ENCODE peak calls at places on chromosome 15, in five cellular contexts. A, V, X, I and K are unnamed samples. For H3K4me1, the result is how much of the 10 kb centered on the place peaks cover.

GRCh38 chr15:45457641-45458539 is 64.7 kb downstream of the SLC30A4 start:
- DNase-seq in A (peak), V (peak), X (peak), I (peak), K (peak)

GRCh38 chr15:62900071-62900812 is 142.3 kb upstream of the TPM1 start:
- DNase-seq in A (peak), V (no peak), X (no peak), I (peak), K (no peak)

GRCh38 chr15:27847775-27848710 is 251.1 kb downstream of the OCA2 start:
- DNase-seq in A (no peak), V (no peak), X (no peak), I (no peak), K (no peak)

GRCh38 chr15:87777054-87777498 is 479.5 kb downstream of the NTRK3 start:
- DNase-seq in A (peak), V (peak), X (no peak), I (peak), K (no peak)

GRCh38 chr15:87369269-87369668 is 887.3 kb downstream of the NTRK3 start:
- DNase-seq in A (peak), V (no peak), X (no peak), I (no peak), K (no peak)

GRCh38 chr15:88748651-88749050 is 54.6 kb upstream of the ACAN start:
- DNase-seq in A (no peak), V (no peak), X (no peak), I (peak), K (no peak)

GRCh38 chr15:76058714-76059319 is 968 bp upstream of the TMEM266 start:
- DNase-seq in A (peak), V (no peak), X (peak), I (no peak), K (peak)

GRCh38 chr15:25220834-25221233 is 218.0 kb downstream of the UBE3A start:
- DNase-seq in A (no peak), V (no peak), X (no peak), I (peak), K (no peak)

GRCh38 chr15:69999392-70000085 is 98.2 kb downstream of the TLE3 start:
- DNase-seq in A (no peak), V (no peak), X (no peak), I (peak), K (no peak)

GRCh38 chr15:88243895-88244787 is 12.4 kb downstream of the NTRK3 start:
- DNase-seq in A (peak), V (no peak), X (peak), I (no peak), K (peak)

GRCh38 chr15:35912196-35912595 is 366.2 kb upstream of the DPH6 start:
- DNase-seq in A (peak), V (no peak), X (peak), I (no peak), K (no peak)

GRCh38 chr15:74428970-74429783 is 4.6 kb downstream of the SEMA7A start:
- DNase-seq in A (no peak), V (no peak), X (no peak), I (no peak), K (no peak)

GRCh38 chr15:58410353-58410752 is 21.4 kb upstream of the LIPC start:
- DNase-seq in A (peak), V (no peak), X (no peak), I (no peak), K (no peak)

GRCh38 chr15:47820047-47820779 is 102.9 kb downstream of the SEMA6D start:
- DNase-seq in A (peak), V (no peak), X (no peak), I (no peak), K (no peak)

GRCh38 chr15:98898122-98898521 is 109.5 kb downstream of the PGPEP1L start:
- DNase-seq in A (no peak), V (no peak), X (no peak), I (no peak), K (no peak)

GRCh38 chr15:40845511-40846284 is 1.9 kb downstream of the SPINT1 start:
- DNase-seq in A (no peak), V (peak), X (peak), I (peak), K (peak)

GRCh38 chr15:48191574-48192225 is at the start of gene CTXN2:
- DNase-seq in A (no peak), V (no peak), X (peak), I (no peak), K (peak)

GRCh38 chr15:81418891-81419290 is 44.9 kb upstream of the TMC3 start:
- DNase-seq in A (no peak), V (no peak), X (no peak), I (no peak), K (no peak)

GRCh38 chr15:92906563-92907081 is 6.5 kb downstream of the CHD2 start:
- DNase-seq in A (peak), V (no peak), X (peak), I (no peak), K (no peak)

GRCh38 chr15:61032600-61033286 is 196.4 kb downstream of the RORA start:
- DNase-seq in A (no peak), V (no peak), X (no peak), I (no peak), K (no peak)

GRCh38 chr15:24956131-24956838 is 1.5 kb downstream of the SNRPN start:
- DNase-seq in A (peak), V (peak), X (peak), I (peak), K (peak)

GRCh38 chr15:89127054-89127702 is 38.9 kb downstream of the ABHD2 start:
- DNase-seq in A (peak), V (no peak), X (no peak), I (no peak), K (no peak)

GRCh38 chr15:80682201-80682600 is 12.9 kb upstream of the ABHD17C start:
- DNase-seq in A (no peak), V (no peak), X (peak), I (no peak), K (no peak)

GRCh38 chr15:73628976-73629854 is 4.0 kb downstream of the NPTN start:
- DNase-seq in A (peak), V (no peak), X (no peak), I (no peak), K (no peak)

GRCh38 chr15:62895139-62895866 is 147.2 kb upstream of the TPM1 start:
- DNase-seq in A (peak), V (no peak), X (no peak), I (no peak), K (no peak)

DNA sequence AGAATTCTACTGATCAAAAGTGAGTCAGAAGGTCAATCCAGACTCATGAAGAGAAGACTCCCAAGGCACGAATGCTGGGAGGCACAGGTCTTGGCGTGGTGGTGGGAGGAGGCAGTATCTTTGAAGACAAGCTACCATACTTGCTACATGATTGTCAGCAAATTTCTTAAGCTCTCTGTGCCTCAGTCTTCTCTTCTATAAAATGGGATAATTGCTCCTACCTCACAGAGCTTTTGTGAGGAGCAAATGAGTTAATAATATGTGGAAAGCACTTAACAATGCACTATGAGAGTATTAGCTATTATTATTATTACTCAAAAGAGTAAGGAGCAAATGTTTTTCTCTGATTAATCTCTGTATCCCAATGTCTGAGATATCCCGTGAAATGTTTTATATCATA is 36.2 kb downstream of the EHD4 start:
- DNase-seq in A (no peak), V (no peak), X (no peak), I (no peak), K (no peak)
- H3K4me1 ChIP-seq in A (under half), V (under half), X (under half), I (under half), K (under half)

DNA sequence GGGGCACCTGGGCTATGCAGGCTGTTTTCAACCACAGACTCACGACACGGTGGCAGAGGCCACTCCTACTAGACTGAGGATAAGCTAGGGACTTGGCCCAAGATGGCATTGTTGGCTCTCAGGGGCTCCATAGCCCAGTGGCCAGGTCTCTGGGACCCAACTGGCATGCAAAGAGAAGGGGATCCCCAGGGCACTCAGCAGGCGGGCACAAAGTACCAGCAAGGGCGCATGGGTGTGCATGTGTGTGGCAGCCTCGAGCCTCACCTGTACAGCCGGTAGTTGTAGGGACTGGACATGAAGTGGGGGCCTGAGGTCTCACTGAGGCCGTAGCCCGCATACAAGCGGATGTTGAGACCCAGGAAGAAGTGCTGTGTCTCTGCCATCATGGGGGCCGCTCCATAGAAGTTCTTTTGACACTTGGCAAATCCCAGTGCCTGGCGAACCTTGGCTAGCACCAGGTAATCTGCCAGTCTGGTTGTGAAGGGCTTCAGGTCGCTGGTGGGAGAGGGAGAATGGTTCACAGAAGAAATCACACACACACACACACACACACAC is 30.2 kb downstream of the IDH3A start:
- DNase-seq in A (no peak), V (no peak), X (no peak), I (no peak), K (no peak)
- H3K27ac ChIP-seq in A (no peak), V (no peak), X (no peak), I (no peak), K (no peak)

GRCh38 chr15:52652286-52652685 is 26.9 kb downstream of the ATOSA start:
- DNase-seq in A (no peak), V (no peak), X (no peak), I (no peak), K (no peak)

GRCh38 chr15:52651868-52652267 is 27.3 kb downstream of the ATOSA start:
- DNase-seq in A (peak), V (peak), X (peak), I (peak), K (peak)

GRCh38 chr15:52651114-52651513 is 28.1 kb downstream of the ATOSA start:
- DNase-seq in A (no peak), V (no peak), X (no peak), I (no peak), K (no peak)

GRCh38 chr15:52653451-52653964 is 25.7 kb downstream of the ATOSA start:
- DNase-seq in A (peak), V (no peak), X (peak), I (no peak), K (no peak)

GRCh38 chr15:52652984-52653383 is 26.2 kb downstream of the ATOSA start:
- DNase-seq in A (peak), V (no peak), X (peak), I (no peak), K (no peak)
- H3K4me1 ChIP-seq in A (half or more), V (under half), X (under half), I (half or more), K (under half)

GRCh38 chr15:77497108-77497737 is 76.5 kb downstream of the HMG20A start:
- DNase-seq in A (peak), V (peak), X (peak), I (peak), K (peak)
- H3K27ac ChIP-seq in A (peak), V (peak), X (peak), I (peak), K (peak)

GRCh38 chr15:77333166-77333565 is 86.7 kb downstream of the PEAK1 start:
- DNase-seq in A (no peak), V (no peak), X (no peak), I (no peak), K (no peak)

GRCh38 chr15:77327168-77327567 is 92.7 kb downstream of the PEAK1 start:
- DNase-seq in A (peak), V (no peak), X (no peak), I (no peak), K (no peak)

GRCh38 chr15:77327844-77328529 is 91.9 kb downstream of the PEAK1 start:
- DNase-seq in A (no peak), V (no peak), X (no peak), I (no peak), K (no peak)

GRCh38 chr15:77329202-77329601 is 90.7 kb downstream of the PEAK1 start:
- DNase-seq in A (peak), V (no peak), X (no peak), I (no peak), K (no peak)
- H3K4me1 ChIP-seq in A (under half), V (under half), X (under half), I (under half), K (under half)